ENCODE peak calls at places on chromosomes 3 and 15, in seven cellular contexts. V, Z, I, O, K, Y and H are unnamed samples.

GRCh38 chr3:21642433-21642832 is 108.6 kb downstream of the ZNF385D start:
- DNase-seq in Y (peak), K (no peak), Z (no peak), I (no peak), V (no peak), O (no peak), H (peak)

GRCh38 chr3:18442743-18443669 is 17.9 kb upstream of the SATB1 start:
- DNase-seq in K (no peak), Z (no peak), O (no peak), V (no peak), I (no peak), Y (no peak), H (no peak)

GRCh38 chr3:146050700-146051099 is 110.3 kb downstream of the PLOD2 start:
- DNase-seq in O (no peak), Y (no peak), K (no peak), I (no peak), Z (no peak), V (no peak), H (peak)

GRCh38 chr15:98413973-98414546 is 234.3 kb upstream of the IGF1R start:
- DNase-seq in Y (no peak), I (no peak), O (no peak), Z (no peak), V (no peak), K (no peak), H (no peak)

GRCh38 chr3:147356145-147356908 is 50.0 kb downstream of the ZIC4 start:
- DNase-seq in K (no peak), V (no peak), Y (no peak), O (no peak), I (no peak), Z (no peak), H (no peak)

GRCh38 chr3:25086721-25087120 is 341.3 kb upstream of the RARB start:
- DNase-seq in Z (no peak), K (no peak), V (no peak), O (no peak), Y (no peak), I (no peak), H (no peak)

GRCh38 chr3:10627884-10628572 is 122.6 kb upstream of the ATP2B2 start:
- DNase-seq in Z (no peak), V (no peak), I (no peak), O (no peak), K (no peak), Y (no peak), H (no peak)

GRCh38 chr3:49339593-49339946 is 283 bp downstream of the USP4 start:
- DNase-seq in V (no peak), O (no peak), Z (no peak), Y (no peak), I (no peak), K (no peak), H (no peak)